ENCODE peak calls at places on chromosomes 3 and 15, in ten cellular contexts. One of them, this sample, is unnamed.

GRCh38 chr15:68389936-68390790 is 41.8 kb downstream of the ITGA11 start:
- DNase-seq in NCI-H345: no peak
- DNase-seq in KG1: no peak
- DNase-seq in mesenteric fat pad: peak; percentile 57
- DNase-seq in frontal cortex: no peak
- DNase-seq in upper lobe of right lung: peak; percentile 36
- DNase-seq in AG20443: no peak
- DNase-seq in activated CD4-positive, alpha-beta T cell treated with anti-CD3 and anti-CD28 coated beads, Interleukin-2, amount 10 ng/mL, durations not matched to agents 24 days and 14 days: peak; percentile 77
- DNase-seq in NCI-H1092 treated with DMSO at 0.1 percent for 48 hours: no peak
- DNase-seq in HTR-8/SVneo: peak; percentile 81
- DNase-seq in this sample: peak; percentile 57

GRCh38 chr3:111761309-111761795 is 97.7 kb upstream of the PHLDB2 start:
- DNase-seq in NCI-H345: no peak
- DNase-seq in KG1: no peak
- DNase-seq in mesenteric fat pad: no peak
- DNase-seq in frontal cortex: peak; percentile 23
- DNase-seq in upper lobe of right lung: no peak
- DNase-seq in AG20443: peak; percentile 65
- DNase-seq in activated CD4-positive, alpha-beta T cell treated with anti-CD3 and anti-CD28 coated beads, Interleukin-2, amount 10 ng/mL, durations not matched to agents 24 days and 14 days: no peak
- DNase-seq in NCI-H1092 treated with DMSO at 0.1 percent for 48 hours: no peak
- DNase-seq in HTR-8/SVneo: peak; percentile 41
- DNase-seq in this sample: no peak

GRCh38 chr3:90007786-90008499 is 900.5 kb downstream of the EPHA3 start:
- DNase-seq in NCI-H345: no peak
- DNase-seq in KG1: no peak
- DNase-seq in mesenteric fat pad: no peak
- DNase-seq in frontal cortex: peak; percentile 1
- DNase-seq in upper lobe of right lung: no peak
- DNase-seq in AG20443: no peak
- DNase-seq in activated CD4-positive, alpha-beta T cell treated with anti-CD3 and anti-CD28 coated beads, Interleukin-2, amount 10 ng/mL, durations not matched to agents 24 days and 14 days: no peak
- DNase-seq in NCI-H1092 treated with DMSO at 0.1 percent for 48 hours: peak; percentile 8
- DNase-seq in HTR-8/SVneo: no peak
- DNase-seq in this sample: no peak

GRCh38 chr3:191357909-191358308 is 27.6 kb upstream of the UTS2B start:
- DNase-seq in NCI-H345: no peak
- DNase-seq in KG1: no peak
- DNase-seq in mesenteric fat pad: no peak
- DNase-seq in frontal cortex: no peak
- DNase-seq in upper lobe of right lung: no peak
- DNase-seq in AG20443: no peak
- DNase-seq in activated CD4-positive, alpha-beta T cell treated with anti-CD3 and anti-CD28 coated beads, Interleukin-2, amount 10 ng/mL, durations not matched to agents 24 days and 14 days: no peak
- DNase-seq in NCI-H1092 treated with DMSO at 0.1 percent for 48 hours: no peak
- DNase-seq in HTR-8/SVneo: no peak
- DNase-seq in this sample: peak; percentile 71

GRCh38 chr3:42756681-42757213 is 16.3 kb downstream of the CCDC13 start:
- DNase-seq in NCI-H345: no peak
- DNase-seq in KG1: no peak
- DNase-seq in mesenteric fat pad: peak; percentile 53
- DNase-seq in frontal cortex: no peak
- DNase-seq in upper lobe of right lung: no peak
- DNase-seq in AG20443: no peak
- DNase-seq in activated CD4-positive, alpha-beta T cell treated with anti-CD3 and anti-CD28 coated beads, Interleukin-2, amount 10 ng/mL, durations not matched to agents 24 days and 14 days: no peak
- DNase-seq in NCI-H1092 treated with DMSO at 0.1 percent for 48 hours: no peak
- DNase-seq in HTR-8/SVneo: no peak
- DNase-seq in this sample: no peak

GRCh38 chr3:165624761-165625160 is 212.5 kb downstream of the BCHE start:
- DNase-seq in NCI-H345: no peak
- DNase-seq in KG1: no peak
- DNase-seq in mesenteric fat pad: no peak
- DNase-seq in frontal cortex: no peak
- DNase-seq in upper lobe of right lung: no peak
- DNase-seq in AG20443: no peak
- DNase-seq in activated CD4-positive, alpha-beta T cell treated with anti-CD3 and anti-CD28 coated beads, Interleukin-2, amount 10 ng/mL, durations not matched to agents 24 days and 14 days: no peak
- DNase-seq in NCI-H1092 treated with DMSO at 0.1 percent for 48 hours: no peak
- DNase-seq in HTR-8/SVneo: no peak
- DNase-seq in this sample: no peak

GRCh38 chr3:42829083-42829627 is 19.9 kb downstream of the ACKR2 start:
- DNase-seq in NCI-H345: no peak
- DNase-seq in KG1: no peak
- DNase-seq in mesenteric fat pad: no peak
- DNase-seq in frontal cortex: no peak
- DNase-seq in upper lobe of right lung: no peak
- DNase-seq in AG20443: no peak
- DNase-seq in activated CD4-positive, alpha-beta T cell treated with anti-CD3 and anti-CD28 coated beads, Interleukin-2, amount 10 ng/mL, durations not matched to agents 24 days and 14 days: no peak
- DNase-seq in NCI-H1092 treated with DMSO at 0.1 percent for 48 hours: no peak
- DNase-seq in HTR-8/SVneo: no peak
- DNase-seq in this sample: no peak

GRCh38 chr3:10025205-10026083 is 793 bp upstream of the FANCD2 start:
- DNase-seq in NCI-H345: no peak
- DNase-seq in KG1: no peak
- DNase-seq in mesenteric fat pad: no peak
- DNase-seq in frontal cortex: no peak
- DNase-seq in upper lobe of right lung: no peak
- DNase-seq in AG20443: no peak
- DNase-seq in activated CD4-positive, alpha-beta T cell treated with anti-CD3 and anti-CD28 coated beads, Interleukin-2, amount 10 ng/mL, durations not matched to agents 24 days and 14 days: no peak
- DNase-seq in NCI-H1092 treated with DMSO at 0.1 percent for 48 hours: no peak
- DNase-seq in HTR-8/SVneo: no peak
- DNase-seq in this sample: no peak

This sample was measured in cardiac septum.